ENCODE peak calls at places on chromosome 19, in four cellular contexts. C, N, R and J are unnamed samples.
A peak's percentile ranks its signal among the peaks of the same experiment; 100 is the strongest.

GRCh38 chr19:11577451-11578341 is at the start of gene ACP5:
- DNase-seq in C (no peak), N (no peak), R (no peak), J (no peak)

GRCh38 chr19:40217027-40217810 is 965 bp downstream of the TTC9B start:
- DNase-seq in C (no peak), N (no peak), R (peak; percentile 42), J (peak; percentile 52)

GRCh38 chr19:44141191-44142013 is at the start of gene ZNF234:
- DNase-seq in C (peak; percentile 81), N (peak; percentile 91), R (peak; percentile 80), J (peak; percentile 80)

GRCh38 chr19:49432141-49433073 is 7.2 kb downstream of the GFY start:
- DNase-seq in C (no peak), N (no peak), R (no peak), J (no peak)

GRCh38 chr19:39166571-39167391 is 30.0 kb upstream of the NCCRP1 start:
- DNase-seq in C (no peak), N (peak; percentile 87), R (no peak), J (no peak)

GRCh38 chr19:39430675-39431593 is 4.8 kb downstream of the RPS16 start:
- DNase-seq in C (peak; percentile 100), N (peak; percentile 57), R (no peak), J (peak; percentile 74)

GRCh38 chr19:31253816-31254551 is 95.3 kb downstream of the TSHZ3 start:
- DNase-seq in C (peak; percentile 45), N (no peak), R (no peak), J (no peak)

GRCh38 chr19:46428278-46429141 is at the start of gene PNMA8C:
- DNase-seq in C (peak; percentile 59), N (peak; percentile 89), R (peak; percentile 50), J (peak; percentile 56)

GRCh38 chr19:32674153-32674958 is 624 bp downstream of the ANKRD27 start:
- DNase-seq in C (no peak), N (no peak), R (no peak), J (no peak)

GRCh38 chr19:16378291-16378889 is 53.8 kb downstream of the KLF2 start:
- DNase-seq in C (no peak), N (no peak), R (no peak), J (no peak)

GRCh38 chr19:2221250-2221831 is 14.8 kb downstream of the PLEKHJ1 start:
- DNase-seq in C (peak; percentile 33), N (no peak), R (no peak), J (no peak)

GRCh38 chr19:49149652-49150105 is 5.5 kb downstream of the HRC start:
- DNase-seq in C (peak; percentile 88), N (peak; percentile 81), R (no peak), J (no peak)

GRCh38 chr19:2548966-2549365 is 73.0 kb downstream of the GADD45B start:
- DNase-seq in C (no peak), N (no peak), R (no peak), J (no peak)

GRCh38 chr19:6738726-6739389 is 622 bp upstream of the TRIP10 start:
- DNase-seq in C (no peak), N (peak; percentile 68), R (no peak), J (no peak)

GRCh38 chr19:53909471-53910169 is 542 bp downstream of the CACNG7 start:
- DNase-seq in C (no peak), N (no peak), R (no peak), J (no peak)